ENCODE peak calls at places on chromosomes 12 and 14, in four cellular contexts. W, Z, V and A are unnamed samples.

GRCh38 chr14:23137221-23138172 is 18.4 kb upstream of the CEBPE start:
- DNase-seq in W (no peak), Z (no peak), V (no peak), A (no peak)

GRCh38 chr12:124368421-124369032 is 73.6 kb downstream of the RFLNA start:
- DNase-seq in Z (no peak), V (no peak), W (no peak), A (no peak)

GRCh38 chr14:39430762-39431415 is 1.3 kb downstream of the FBXO33 start:
- DNase-seq in Z (no peak), V (no peak), W (no peak), A (no peak)

GRCh38 chr14:21631084-21631483 is 3.7 kb downstream of the OR10G2 start:
- DNase-seq in V (no peak), W (no peak), Z (no peak), A (no peak)

GRCh38 chr14:38752750-38753149 is 350.3 kb downstream of the SEC23A start:
- DNase-seq in V (no peak), W (no peak), Z (no peak), A (no peak)

GRCh38 chr12:90842477-90842876 is 112.5 kb downstream of the CCER1 start:
- DNase-seq in W (no peak), V (no peak), Z (peak; percentile 58), A (no peak)

GRCh38 chr12:55933799-55934174 is 2.8 kb downstream of the DGKA start:
- DNase-seq in W (no peak), Z (no peak), V (no peak), A (no peak)

GRCh38 chr14:99190696-99191662 is 81.0 kb downstream of the BCL11B start:
- DNase-seq in V (no peak), W (no peak), Z (peak; percentile 35), A (no peak)

GRCh38 chr14:81303258-81303935 is 82.6 kb upstream of the GTF2A1 start:
- DNase-seq in W (no peak), V (peak; percentile 41), Z (no peak), A (peak; percentile 55)

GRCh38 chr12:4443616-4444015 is 2.0 kb downstream of the FGF6 start:
- DNase-seq in W (no peak), V (no peak), Z (no peak), A (no peak)

GRCh38 chr12:105738036-105738435 is 400.7 kb downstream of the NUAK1 start:
- DNase-seq in Z (no peak), W (no peak), V (no peak), A (no peak)

GRCh38 chr12:95762123-95762785 is 28.3 kb downstream of the NTN4 start:
- DNase-seq in W (no peak), Z (no peak), V (no peak), A (no peak)

GRCh38 chr12:121423682-121424631 is 24.0 kb downstream of the RNF34 start:
- DNase-seq in W (no peak), V (no peak), Z (no peak), A (no peak)

GRCh38 chr12:84701041-84701440 is 211.6 kb downstream of the SLC6A15 start:
- DNase-seq in W (no peak), V (no peak), Z (no peak), A (no peak)

DNA sequence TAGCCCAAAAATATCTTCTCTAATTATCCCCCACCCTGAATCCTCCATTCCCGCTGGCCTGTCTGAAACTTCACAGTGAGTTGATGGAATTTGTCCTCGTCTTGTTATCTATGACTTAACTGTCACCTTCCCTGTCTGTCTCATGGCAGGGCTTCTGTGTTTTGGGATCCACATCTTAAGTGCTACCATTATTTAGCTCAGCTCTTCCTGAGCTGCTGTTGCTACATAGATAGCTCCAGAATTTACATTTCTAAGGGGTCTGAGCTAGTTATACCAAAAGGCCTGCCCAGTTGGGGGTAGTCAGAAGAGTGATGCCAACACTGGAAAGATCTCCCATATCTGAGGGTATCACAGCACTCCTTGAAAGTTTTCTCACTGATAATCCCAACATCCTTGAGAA is 57.0 kb upstream of the CDKN3 start:
- DNase-seq in V (no peak), W (no peak), Z (no peak), A (no peak)
- TF ChIP-seq JUNB in V (no peak), W (no peak), Z (no peak), A (no peak)

DNA sequence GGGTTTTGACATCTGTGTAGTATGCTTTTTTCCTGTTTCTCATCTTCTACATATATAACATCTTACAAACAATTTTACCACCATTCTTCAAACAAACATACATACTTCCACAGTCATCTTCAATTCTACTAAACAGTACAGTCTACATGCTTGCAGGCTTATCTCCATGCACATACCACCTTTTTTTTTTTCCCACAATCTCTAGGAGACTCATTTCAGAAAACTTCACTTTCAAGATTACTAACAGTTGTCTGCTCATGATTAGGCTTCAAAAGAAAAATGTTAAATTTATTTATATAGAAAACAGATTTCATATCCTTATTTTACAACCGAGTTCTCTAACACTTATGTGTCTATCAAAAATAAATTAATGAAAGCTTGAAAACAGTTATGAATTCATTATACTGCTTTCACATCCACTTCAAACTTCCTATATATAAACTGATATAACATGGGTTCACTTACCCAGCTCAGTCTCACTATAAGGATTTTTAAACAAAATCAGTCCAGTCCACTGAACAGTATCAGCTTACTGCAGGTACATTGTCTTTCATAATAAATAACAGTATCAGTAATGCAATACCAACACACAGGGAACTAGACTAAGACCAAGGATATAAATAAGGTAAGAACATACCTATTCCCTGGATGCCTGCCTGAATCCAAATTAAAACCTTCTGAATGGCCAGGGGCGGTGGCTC is 42.5 kb downstream of the LRP6 start:
- DNase-seq in V (no peak), Z (no peak), W (no peak), A (peak; percentile 33)
- TF ChIP-seq JUNB in V (peak; percentile 97), Z (no peak), W (no peak), A (no peak)

GRCh38 chr14:31479026-31479425 is 8.8 kb downstream of the GPR33 start:
- DNase-seq in V (no peak), Z (no peak), W (no peak), A (no peak)

GRCh38 chr14:31476131-31476917 is 11.5 kb downstream of the GPR33 start:
- DNase-seq in Z (no peak), W (no peak), V (no peak), A (no peak)

DNA sequence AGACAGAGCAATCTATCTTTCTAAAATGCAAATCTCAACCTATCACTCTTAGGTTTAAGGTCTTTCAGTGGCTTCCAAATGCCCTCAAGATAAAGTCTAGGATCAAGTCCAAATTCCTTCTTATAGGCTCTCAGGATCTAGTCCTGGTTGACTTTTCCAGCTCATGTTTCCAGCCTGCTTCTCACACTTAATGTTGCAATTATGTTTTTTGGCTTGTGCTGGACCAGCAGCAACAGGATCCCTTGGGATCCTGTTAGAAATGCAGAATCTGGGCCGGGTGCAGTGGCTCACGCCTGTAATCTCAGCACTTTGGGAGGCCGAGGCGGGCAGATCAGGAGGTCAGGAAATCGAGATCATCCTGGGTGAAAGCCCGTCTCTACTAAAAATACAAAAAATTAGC is 10.6 kb downstream of the GPR33 start:
- DNase-seq in W (no peak), Z (no peak), V (no peak), A (no peak)
- TF ChIP-seq JUNB in W (no peak), Z (no peak), V (no peak), A (no peak)

DNA sequence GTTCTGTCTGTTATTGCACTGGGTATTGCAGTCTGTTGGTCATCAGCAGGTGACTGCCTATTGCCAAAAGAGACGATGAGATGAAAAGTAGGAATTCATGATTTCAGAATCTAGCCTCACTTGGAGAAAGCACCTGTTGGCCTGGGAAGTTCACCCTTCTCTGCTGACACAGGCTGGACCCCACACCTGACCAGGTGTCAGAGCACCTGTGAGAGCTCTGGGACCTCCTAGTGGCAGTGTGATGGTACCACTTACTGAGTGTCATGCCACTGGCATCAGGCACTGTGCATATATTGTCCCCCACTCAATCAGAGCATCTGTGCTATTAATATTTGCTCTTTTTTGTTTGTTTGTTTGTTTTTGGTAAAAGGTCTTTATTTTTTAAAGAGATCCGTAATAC is 68.0 kb downstream of the RASSF3 start:
- DNase-seq in V (no peak), Z (no peak), W (no peak), A (no peak)
- TF ChIP-seq JUNB in V (no peak), Z (no peak), W (no peak), A (no peak)

GRCh38 chr12:111068281-111068680 is 147.9 kb upstream of the MYL2 start:
- DNase-seq in V (no peak), Z (no peak), W (no peak), A (no peak)
- TF ChIP-seq JUNB in V (no peak), Z (no peak), W (no peak), A (no peak)

GRCh38 chr12:97097734-97098133 is 190.7 kb downstream of the NEDD1 start:
- DNase-seq in W (no peak), Z (peak; percentile 6), V (no peak), A (no peak)
- TF ChIP-seq JUNB in W (no peak), Z (no peak), V (no peak), A (no peak)

GRCh38 chr14:68506645-68507405 is 286.0 kb downstream of the ZFP36L1 start:
- DNase-seq in Z (no peak), V (peak; percentile 96), W (no peak), A (no peak)
- TF ChIP-seq JUNB in Z (no peak), V (no peak), W (no peak), A (no peak)

GRCh38 chr12:75086086-75087038 is 123.3 kb downstream of the KCNC2 start:
- DNase-seq in W (no peak), V (no peak), Z (no peak), A (no peak)
- TF ChIP-seq JUNB in W (no peak), V (no peak), Z (no peak), A (no peak)

GRCh38 chr12:104482748-104483147 is 26.0 kb downstream of the CHST11 start:
- DNase-seq in V (no peak), Z (no peak), W (no peak), A (no peak)

GRCh38 chr12:104486943-104487819 is 30.4 kb downstream of the CHST11 start:
- DNase-seq in Z (no peak), W (no peak), V (no peak), A (no peak)

GRCh38 chr12:104486416-104486815 is 29.7 kb downstream of the CHST11 start:
- DNase-seq in Z (no peak), V (no peak), W (no peak), A (no peak)

GRCh38 chr12:104488383-104488782 is 31.6 kb downstream of the CHST11 start:
- DNase-seq in V (no peak), W (no peak), Z (no peak), A (no peak)

DNA sequence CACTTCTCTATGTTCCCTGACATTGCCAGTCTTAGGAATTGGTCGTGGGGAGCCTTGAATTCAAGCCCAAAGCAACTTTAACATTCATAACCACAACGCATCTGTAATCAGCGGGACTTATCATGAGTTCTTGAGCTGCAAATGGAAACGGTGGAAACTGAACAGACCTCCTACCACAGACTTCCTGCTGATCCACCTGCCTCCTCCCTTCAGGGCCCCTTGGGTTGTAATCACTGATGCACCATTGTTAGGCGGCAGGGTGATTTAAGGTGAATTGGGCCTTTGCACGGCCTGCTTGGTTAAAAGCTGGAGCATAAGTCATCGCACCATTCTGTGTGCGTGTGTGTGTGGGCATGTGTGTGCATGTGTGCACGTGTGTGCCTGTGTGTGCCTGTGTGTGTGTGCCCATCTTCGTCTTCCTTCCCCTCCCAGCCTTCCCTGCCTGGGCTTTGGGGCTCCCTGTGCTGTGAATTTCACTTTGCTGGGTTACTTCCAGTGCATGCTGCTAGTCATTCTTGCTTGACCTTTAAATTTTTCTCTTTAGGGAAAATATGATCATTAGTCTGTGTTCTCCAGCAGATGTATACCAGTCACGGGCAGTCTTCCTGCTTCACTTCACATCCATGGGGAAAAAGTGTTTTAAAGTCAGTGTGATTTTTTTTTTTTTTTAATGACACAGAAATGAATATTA is 29.0 kb downstream of the CHST11 start:
- DNase-seq in Z (no peak), V (no peak), W (no peak), A (peak; percentile 69)
- TF ChIP-seq JUNB in Z (no peak), V (no peak), W (no peak), A (no peak)